ENCODE peak calls at places on chromosomes 12 and 14, in five cellular contexts. D is PC-3, A is cardiac muscle cell, G is AG04450, Z is body of pancreas. K is an unnamed sample.

GRCh38 chr12:123936471-123936870 is 36.2 kb downstream of the CCDC92 start:
- DNase-seq in D (no peak), A (no peak), G (no peak), Z (no peak), K (no peak)

GRCh38 chr14:67547224-67547780 is 14.2 kb downstream of the PLEKHH1 start:
- DNase-seq in Z (no peak), A (no peak), G (no peak), D (no peak), K (no peak)

GRCh38 chr12:65184858-65185229 is 15.5 kb downstream of the LEMD3 start:
- DNase-seq in Z (no peak), D (no peak), G (no peak), A (no peak), K (no peak)

GRCh38 chr14:77273796-77274195 is 2.8 kb upstream of the NGB start:
- DNase-seq in G (no peak), A (no peak), D (no peak), Z (no peak), K (no peak)

GRCh38 chr14:30928462-30928861 is 54.1 kb downstream of the COCH start:
- DNase-seq in Z (no peak), D (no peak), A (no peak), G (no peak), K (no peak)

GRCh38 chr12:32230607-32230982 is 123.9 kb downstream of the BICD1 start:
- DNase-seq in D (no peak), G (no peak), A (no peak), Z (no peak), K (no peak)

GRCh38 chr14:77260631-77261030 is 10.4 kb downstream of the NGB start:
- DNase-seq in D (no peak), Z (no peak), G (no peak), A (peak; percentile 16), K (peak; percentile 71)

GRCh38 chr12:56763753-56764657 is 881 bp downstream of the HSD17B6 start:
- DNase-seq in D (peak; percentile 33), Z (no peak), A (no peak), G (peak; percentile 36), K (no peak)

GRCh38 chr12:91562476-91562875 is 379.9 kb upstream of the DCN start:
- DNase-seq in Z (no peak), D (no peak), G (no peak), A (no peak), K (no peak)

DNA sequence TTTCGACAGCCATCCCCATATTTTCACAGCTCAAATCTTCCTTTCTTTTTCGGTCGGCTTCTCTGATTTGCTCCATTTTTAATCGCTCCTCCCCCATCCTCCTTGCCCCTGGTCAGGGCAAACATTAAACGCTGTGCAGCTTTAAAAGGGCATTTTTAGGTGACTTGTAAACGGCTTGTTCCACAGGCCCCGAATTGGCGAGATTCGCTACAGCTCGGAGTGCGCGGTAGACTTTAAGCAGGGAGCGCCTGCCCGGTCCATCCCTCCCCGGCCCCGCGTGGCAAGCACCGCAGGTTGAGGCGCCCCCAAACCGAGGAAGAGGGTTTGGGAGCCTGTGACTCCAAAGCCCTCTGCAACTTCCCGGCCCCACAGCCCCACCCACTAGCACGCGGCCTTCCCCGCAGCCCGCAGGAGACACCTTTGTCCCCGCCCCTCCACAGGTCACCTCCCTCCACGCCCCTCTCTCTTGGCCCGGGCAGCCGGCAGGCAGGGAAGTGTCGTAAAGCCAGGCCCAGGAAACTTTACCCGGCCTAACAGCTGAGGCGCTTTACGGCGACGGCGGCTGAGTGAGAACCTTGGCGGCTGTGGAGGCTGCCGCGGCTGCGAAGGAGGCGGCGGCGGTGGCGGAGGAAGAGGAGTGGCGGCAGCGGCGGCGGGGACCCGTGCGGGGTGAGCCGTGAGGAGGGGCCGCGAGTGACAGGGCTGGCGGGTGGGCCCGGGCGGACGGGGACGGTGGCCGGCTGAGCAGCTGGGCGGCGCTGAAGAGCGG is at the start of gene NAA30:
- DNase-seq in Z (peak; percentile 97), G (peak; percentile 71), A (peak; percentile 96), D (peak; percentile 100), K (peak; percentile 95)
- TF ChIP-seq CTCF in Z (no peak), G (no peak), A (no peak), D (no peak), K (no peak)

DNA sequence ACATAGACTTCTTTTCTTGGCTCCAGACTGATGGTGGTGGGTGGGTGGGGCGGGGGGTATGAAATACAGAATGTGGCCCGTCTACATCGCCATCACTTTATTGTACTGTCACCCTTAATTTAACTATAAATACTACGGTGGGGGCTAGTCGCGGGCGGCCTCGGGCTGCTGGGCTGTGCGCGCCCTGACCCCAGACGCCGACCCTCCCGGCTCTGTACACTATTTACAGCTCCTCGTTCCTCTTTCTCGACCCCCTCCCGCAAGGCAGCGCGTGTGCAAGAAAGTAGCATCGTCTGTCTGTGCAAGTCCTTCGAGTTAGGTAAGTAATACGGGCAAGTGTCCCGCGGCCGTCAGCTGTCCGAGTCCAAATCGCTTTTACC is 1.8 kb downstream of the GSC start:
- DNase-seq in G (no peak), A (no peak), D (no peak), Z (no peak), K (no peak)
- H3K4me3 ChIP-seq in G (no peak overlapping the region), A (peak overlapping the region; percentile 21), D (no peak overlapping the region), Z (no peak overlapping the region), K (peak overlapping the region; percentile 57)

GRCh38 chr14:106455026-106455425 is 928.6 kb downstream of the TMEM121 start:
- DNase-seq in A (no peak), Z (no peak), G (no peak), D (no peak), K (no peak)

GRCh38 chr14:106460916-106461315 is 934.5 kb downstream of the TMEM121 start:
- DNase-seq in A (no peak), D (no peak), Z (no peak), G (no peak), K (no peak)

DNA sequence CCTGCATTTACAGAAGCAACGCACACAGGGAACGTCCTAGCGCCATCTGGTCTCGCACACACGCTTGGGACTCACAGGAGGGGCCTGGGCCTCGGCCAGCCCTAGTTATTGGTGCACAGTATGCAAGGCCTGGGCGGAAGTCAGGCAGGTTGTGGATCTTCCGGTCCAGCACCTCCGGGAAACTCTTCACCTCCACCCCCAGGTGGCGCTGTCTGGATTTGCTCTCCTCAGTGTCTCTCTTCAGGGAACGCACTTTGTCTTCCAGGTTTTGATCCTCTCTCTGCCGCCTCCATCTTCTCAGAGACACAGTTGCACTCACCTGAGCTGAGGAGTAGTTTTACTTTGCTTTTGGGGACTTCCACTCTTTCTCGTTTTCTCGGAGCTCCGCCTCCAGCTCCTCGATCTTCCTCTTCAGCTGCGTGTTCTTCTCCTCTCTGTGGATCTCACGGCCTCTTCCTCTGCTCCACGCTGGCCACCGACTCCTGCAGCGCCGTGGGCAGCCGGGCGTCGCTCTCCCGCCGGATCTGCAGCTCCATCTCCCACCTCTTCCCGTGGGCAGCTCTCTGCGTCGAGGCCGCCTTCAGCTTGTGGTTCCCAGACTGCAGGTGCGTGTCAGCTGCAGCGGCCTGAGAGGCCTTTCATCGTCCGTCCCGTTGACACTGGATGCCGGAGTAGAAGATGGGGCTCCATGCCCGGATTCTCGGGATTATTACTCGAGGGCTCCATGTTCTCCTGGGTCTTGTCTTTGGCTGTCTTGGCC is 933.8 kb downstream of the TMEM121 start:
- DNase-seq in G (no peak), D (no peak), Z (no peak), A (no peak), K (no peak)
- TF ChIP-seq CTCF in G (no peak), D (no peak), Z (no peak), A (no peak), K (no peak)

DNA sequence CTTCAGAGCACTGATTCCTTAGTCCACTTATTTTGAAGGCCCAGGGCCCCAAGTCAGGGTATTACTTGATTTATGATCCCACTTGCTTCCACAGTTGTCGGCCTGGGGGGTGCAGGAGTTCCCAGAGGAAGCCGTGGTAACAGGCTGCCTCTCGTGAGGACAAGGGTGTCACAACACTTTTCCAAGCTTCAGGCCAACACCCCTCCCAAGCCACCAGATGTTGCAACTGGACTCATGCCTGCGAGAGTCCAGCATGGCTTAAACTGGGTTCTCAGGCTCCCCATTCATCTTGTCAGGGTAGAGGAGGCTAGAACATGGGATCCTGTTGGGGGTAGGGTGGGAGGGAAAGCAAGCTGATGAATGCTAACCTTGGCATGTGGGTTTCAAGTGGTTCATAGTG is 56.1 kb downstream of the BMP4 start:
- DNase-seq in Z (peak; percentile 4), D (no peak), A (no peak), G (no peak), K (peak; percentile 14)
- H3K4me3 ChIP-seq in Z (no peak overlapping the region), D (no peak overlapping the region), A (no peak overlapping the region), G (no peak overlapping the region), K (no peak overlapping the region)

GRCh38 chr12:120468846-120469449 is 600 bp downstream of the SRSF9 start:
- DNase-seq in D (no peak), G (no peak), A (no peak), Z (peak; percentile 53), K (peak; percentile 25)
- TF ChIP-seq CTCF in D (peak; percentile 8), G (peak; percentile 7), A (no peak), Z (no peak), K (no peak)

DNA sequence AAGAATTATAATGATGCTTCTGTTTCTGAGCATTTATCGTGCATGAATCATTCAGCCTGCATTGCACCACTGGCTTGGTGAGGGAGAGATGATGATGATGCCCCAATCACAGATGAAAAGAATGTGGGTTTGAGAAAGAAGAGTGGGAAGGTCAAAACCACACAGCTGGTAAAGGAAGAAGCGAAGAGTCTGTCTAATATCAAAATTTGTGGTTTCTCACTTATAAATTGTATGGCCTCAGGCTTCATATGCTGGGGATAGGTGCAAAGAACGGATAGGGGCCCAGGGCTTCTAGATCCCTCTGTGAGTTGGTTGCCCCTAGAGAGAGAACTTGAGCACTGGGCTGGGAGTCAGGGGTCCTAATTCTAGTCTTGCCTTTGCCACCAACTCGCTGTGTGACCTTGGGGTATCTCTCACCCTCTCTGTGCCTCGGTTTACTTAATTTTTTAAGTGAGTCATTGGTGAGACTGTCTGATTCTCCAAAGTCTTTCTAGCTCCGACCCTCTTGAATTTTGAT is 2.2 kb downstream of the OASL start:
- DNase-seq in Z (no peak), D (peak; percentile 60), G (peak; percentile 29), A (no peak), K (no peak)
- H3K4me3 ChIP-seq in Z (no peak overlapping the region), D (no peak overlapping the region), G (no peak overlapping the region), A (no peak overlapping the region), K (no peak overlapping the region)